ENCODE peak calls at places on chromosomes 1 and 21, in six cellular contexts. X is NCI-H526, H is A172, V is body of pancreas, F is glutamatergic neuron, D is thoracic aorta. P is an unnamed sample.

GRCh38 chr1:68954841-68955240 is 458.0 kb upstream of the DEPDC1 start:
- DNase-seq in F (no peak), X (no peak), V (no peak), H (peak; percentile 36), D (no peak), P (no peak)

GRCh38 chr1:41626146-41626545 is 141.7 kb upstream of the EDN2 start:
- DNase-seq in D (no peak), F (no peak), X (peak; percentile 68), H (peak; percentile 75), V (peak; percentile 70), P (no peak)

GRCh38 chr1:114330451-114330983 is 176.8 kb upstream of the SYT6 start:
- DNase-seq in H (no peak), D (no peak), F (no peak), X (no peak), V (no peak), P (peak; percentile 18)

GRCh38 chr1:210360852-210361477 is 32.3 kb downstream of the HHAT start:
- DNase-seq in D (no peak), H (peak; percentile 59), F (no peak), V (no peak), X (no peak), P (no peak)

GRCh38 chr1:112698366-112699310 is 8.3 kb downstream of the RHOC start:
- DNase-seq in V (peak; percentile 81), D (no peak), X (peak; percentile 30), H (peak; percentile 21), F (no peak), P (peak; percentile 85)

GRCh38 chr1:19563336-19564097 is 78.2 kb upstream of the CAPZB start:
- DNase-seq in V (peak; percentile 34), D (peak; percentile 18), X (no peak), F (no peak), H (no peak), P (peak; percentile 38)

GRCh38 chr1:119964673-119965363 is 68.5 kb upstream of the ADAM30 start:
- DNase-seq in D (no peak), F (no peak), V (no peak), X (no peak), H (no peak), P (no peak)

GRCh38 chr1:9294440-9294773 is 1.7 kb downstream of the SPSB1 start:
- DNase-seq in F (no peak), V (peak; percentile 72), D (no peak), X (no peak), H (peak; percentile 87), P (no peak)

GRCh38 chr21:28431022-28431421 is 561.7 kb downstream of the LTN1 start:
- DNase-seq in D (no peak), F (no peak), V (no peak), H (no peak), X (no peak), P (no peak)

GRCh38 chr1:228989992-228990827 is 254.9 kb downstream of the RHOU start:
- DNase-seq in X (no peak), F (no peak), V (peak; percentile 52), H (no peak), D (peak; percentile 21), P (peak; percentile 49)

GRCh38 chr1:27360159-27361043 is 6.4 kb downstream of the MAP3K6 start:
- DNase-seq in V (no peak), D (no peak), X (no peak), H (no peak), F (peak; percentile 41), P (peak; percentile 52)

GRCh38 chr1:36149237-36149972 is at the start of gene TRAPPC3:
- DNase-seq in D (peak; percentile 100), H (peak; percentile 97), V (peak; percentile 100), X (peak; percentile 100), F (peak; percentile 100), P (peak; percentile 100)

GRCh38 chr21:34187935-34188334 is 114.6 kb downstream of the MRPS6 start:
- DNase-seq in X (no peak), D (no peak), H (no peak), V (no peak), F (no peak), P (no peak)

GRCh38 chr1:27938488-27938887 is 3.7 kb downstream of the SMPDL3B start:
- DNase-seq in X (no peak), V (no peak), F (no peak), H (no peak), D (no peak), P (no peak)

GRCh38 chr21:25370311-25370744 is 237.0 kb downstream of the MRPL39 start:
- DNase-seq in V (peak; percentile 56), H (peak; percentile 100), F (no peak), D (no peak), X (no peak), P (no peak)

GRCh38 chr1:171909711-171910110 is 68.4 kb downstream of the DNM3 start:
- DNase-seq in H (no peak), F (no peak), D (no peak), X (peak; percentile 61), V (no peak), P (no peak)